ENCODE peak calls at places on chromosomes 3 and 15, in ten cellular contexts. One of them, this sample, is unnamed.

GRCh38 chr3:14317057-14317553 is 85.3 kb upstream of the SLC6A6 start:
- DNase-seq in NAMALWA: no peak
- DNase-seq in activated T-cell treated with anti-CD3 and anti-CD28 coated beads for 48 hours: no peak
- DNase-seq in left cardiac atrium: no peak
- DNase-seq in HuH-7.5: no peak
- DNase-seq in cardiac fibroblast: no peak
- DNase-seq in AG20443: no peak
- DNase-seq in pons: no peak
- DNase-seq in adrenal gland: no peak
- DNase-seq in cerebellum: no peak
- DNase-seq in this sample: no peak

GRCh38 chr15:33587773-33588172 is 277.0 kb downstream of the RYR3 start:
- DNase-seq in left cardiac atrium: no peak
- DNase-seq in HuH-7.5: no peak
- DNase-seq in cerebellum: no peak
- DNase-seq in activated T-cell treated with anti-CD3 and anti-CD28 coated beads for 48 hours: no peak
- DNase-seq in cardiac fibroblast: no peak
- DNase-seq in NAMALWA: no peak
- DNase-seq in AG20443: peak
- DNase-seq in adrenal gland: peak
- DNase-seq in pons: no peak
- DNase-seq in this sample: peak

GRCh38 chr15:60905587-60905986 is 323.5 kb downstream of the RORA start:
- DNase-seq in cerebellum: no peak
- DNase-seq in cardiac fibroblast: no peak
- DNase-seq in pons: no peak
- DNase-seq in HuH-7.5: no peak
- DNase-seq in activated T-cell treated with anti-CD3 and anti-CD28 coated beads for 48 hours: no peak
- DNase-seq in AG20443: no peak
- DNase-seq in adrenal gland: no peak
- DNase-seq in left cardiac atrium: no peak
- DNase-seq in NAMALWA: no peak
- DNase-seq in this sample: no peak

GRCh38 chr3:191356586-191357439 is 26.5 kb upstream of the UTS2B start:
- DNase-seq in adrenal gland: no peak
- DNase-seq in HuH-7.5: no peak
- DNase-seq in NAMALWA: no peak
- DNase-seq in activated T-cell treated with anti-CD3 and anti-CD28 coated beads for 48 hours: no peak
- DNase-seq in cardiac fibroblast: peak
- DNase-seq in cerebellum: no peak
- DNase-seq in left cardiac atrium: peak
- DNase-seq in pons: no peak
- DNase-seq in AG20443: peak
- DNase-seq in this sample: peak

GRCh38 chr3:157151151-157151550 is 8.8 kb downstream of the CCNL1 start:
- DNase-seq in AG20443: no peak
- DNase-seq in activated T-cell treated with anti-CD3 and anti-CD28 coated beads for 48 hours: no peak
- DNase-seq in NAMALWA: no peak
- DNase-seq in left cardiac atrium: no peak
- DNase-seq in cardiac fibroblast: no peak
- DNase-seq in HuH-7.5: no peak
- DNase-seq in cerebellum: no peak
- DNase-seq in pons: no peak
- DNase-seq in adrenal gland: no peak
- DNase-seq in this sample: no peak

GRCh38 chr15:90592144-90592887 is 62.6 kb downstream of the CRTC3 start:
- DNase-seq in HuH-7.5: peak
- DNase-seq in cardiac fibroblast: peak
- DNase-seq in left cardiac atrium: no peak
- DNase-seq in pons: no peak
- DNase-seq in NAMALWA: no peak
- DNase-seq in activated T-cell treated with anti-CD3 and anti-CD28 coated beads for 48 hours: no peak
- DNase-seq in adrenal gland: no peak
- DNase-seq in cerebellum: no peak
- DNase-seq in AG20443: peak
- DNase-seq in this sample: peak

GRCh38 chr3:127997961-127998360 is 54.3 kb upstream of the SEC61A1 start:
- DNase-seq in left cardiac atrium: no peak
- DNase-seq in cardiac fibroblast: no peak
- DNase-seq in NAMALWA: no peak
- DNase-seq in pons: no peak
- DNase-seq in adrenal gland: no peak
- DNase-seq in HuH-7.5: peak
- DNase-seq in cerebellum: no peak
- DNase-seq in activated T-cell treated with anti-CD3 and anti-CD28 coated beads for 48 hours: no peak
- DNase-seq in AG20443: no peak
- DNase-seq in this sample: no peak

GRCh38 chr3:30638685-30639412 is 32.4 kb downstream of the TGFBR2 start:
- DNase-seq in AG20443: no peak
- DNase-seq in HuH-7.5: no peak
- DNase-seq in cerebellum: no peak
- DNase-seq in left cardiac atrium: peak
- DNase-seq in NAMALWA: no peak
- DNase-seq in pons: no peak
- DNase-seq in activated T-cell treated with anti-CD3 and anti-CD28 coated beads for 48 hours: no peak
- DNase-seq in cardiac fibroblast: no peak
- DNase-seq in adrenal gland: no peak
- DNase-seq in this sample: no peak

GRCh38 chr3:49655731-49656285 is 18.3 kb upstream of the APEH start:
- DNase-seq in cerebellum: no peak
- DNase-seq in NAMALWA: no peak
- DNase-seq in HuH-7.5: no peak
- DNase-seq in pons: no peak
- DNase-seq in adrenal gland: no peak
- DNase-seq in AG20443: no peak
- DNase-seq in cardiac fibroblast: no peak
- DNase-seq in activated T-cell treated with anti-CD3 and anti-CD28 coated beads for 48 hours: no peak
- DNase-seq in left cardiac atrium: no peak
- DNase-seq in this sample: no peak

GRCh38 chr3:50316657-50317242 is 5.8 kb downstream of the HYAL2 start:
- DNase-seq in adrenal gland: no peak
- DNase-seq in cardiac fibroblast: peak
- DNase-seq in pons: no peak
- DNase-seq in activated T-cell treated with anti-CD3 and anti-CD28 coated beads for 48 hours: peak
- DNase-seq in HuH-7.5: no peak
- DNase-seq in AG20443: no peak
- DNase-seq in cerebellum: no peak
- DNase-seq in left cardiac atrium: peak
- DNase-seq in NAMALWA: peak
- DNase-seq in this sample: no peak

GRCh38 chr3:4720316-4721075 is 227.3 kb downstream of the ITPR1 start:
- DNase-seq in activated T-cell treated with anti-CD3 and anti-CD28 coated beads for 48 hours: no peak
- DNase-seq in left cardiac atrium: peak
- DNase-seq in cardiac fibroblast: peak
- DNase-seq in cerebellum: peak
- DNase-seq in AG20443: peak
- DNase-seq in pons: peak
- DNase-seq in NAMALWA: no peak
- DNase-seq in adrenal gland: peak
- DNase-seq in HuH-7.5: peak
- DNase-seq in this sample: peak

GRCh38 chr3:99774467-99774866 is 43.2 kb upstream of the CMSS1 start:
- DNase-seq in AG20443: peak
- DNase-seq in cardiac fibroblast: peak
- DNase-seq in activated T-cell treated with anti-CD3 and anti-CD28 coated beads for 48 hours: no peak
- DNase-seq in left cardiac atrium: no peak
- DNase-seq in adrenal gland: no peak
- DNase-seq in pons: no peak
- DNase-seq in NAMALWA: no peak
- DNase-seq in HuH-7.5: no peak
- DNase-seq in cerebellum: no peak
- DNase-seq in this sample: peak

GRCh38 chr15:91151781-91152563 is 51.9 kb downstream of the SV2B start:
- DNase-seq in adrenal gland: no peak
- DNase-seq in activated T-cell treated with anti-CD3 and anti-CD28 coated beads for 48 hours: no peak
- DNase-seq in NAMALWA: no peak
- DNase-seq in cerebellum: no peak
- DNase-seq in left cardiac atrium: no peak
- DNase-seq in HuH-7.5: no peak
- DNase-seq in AG20443: no peak
- DNase-seq in cardiac fibroblast: no peak
- DNase-seq in pons: no peak
- DNase-seq in this sample: no peak

GRCh38 chr3:20108869-20109268 is 68.6 kb downstream of the KAT2B start:
- DNase-seq in activated T-cell treated with anti-CD3 and anti-CD28 coated beads for 48 hours: no peak
- DNase-seq in cerebellum: no peak
- DNase-seq in AG20443: no peak
- DNase-seq in cardiac fibroblast: no peak
- DNase-seq in pons: no peak
- DNase-seq in NAMALWA: no peak
- DNase-seq in left cardiac atrium: no peak
- DNase-seq in HuH-7.5: no peak
- DNase-seq in adrenal gland: no peak
- DNase-seq in this sample: no peak

GRCh38 chr15:77819271-77819806 is 186.6 kb upstream of the LINGO1 start:
- DNase-seq in left cardiac atrium: no peak
- DNase-seq in AG20443: peak
- DNase-seq in adrenal gland: no peak
- DNase-seq in HuH-7.5: no peak
- DNase-seq in cerebellum: peak
- DNase-seq in pons: no peak
- DNase-seq in activated T-cell treated with anti-CD3 and anti-CD28 coated beads for 48 hours: no peak
- DNase-seq in cardiac fibroblast: no peak
- DNase-seq in NAMALWA: no peak
- DNase-seq in this sample: peak

GRCh38 chr3:116442331-116443021 is 2.8 kb downstream of the LSAMP start:
- DNase-seq in pons: peak
- DNase-seq in left cardiac atrium: no peak
- DNase-seq in HuH-7.5: no peak
- DNase-seq in NAMALWA: no peak
- DNase-seq in AG20443: no peak
- DNase-seq in cardiac fibroblast: no peak
- DNase-seq in cerebellum: peak
- DNase-seq in activated T-cell treated with anti-CD3 and anti-CD28 coated beads for 48 hours: no peak
- DNase-seq in adrenal gland: no peak
- DNase-seq in this sample: no peak

GRCh38 chr3:136305879-136306278 is 55.7 kb downstream of the PCCB start:
- DNase-seq in HuH-7.5: no peak
- DNase-seq in adrenal gland: no peak
- DNase-seq in cerebellum: no peak
- DNase-seq in AG20443: no peak
- DNase-seq in NAMALWA: peak
- DNase-seq in cardiac fibroblast: peak
- DNase-seq in activated T-cell treated with anti-CD3 and anti-CD28 coated beads for 48 hours: no peak
- DNase-seq in left cardiac atrium: no peak
- DNase-seq in pons: no peak
- DNase-seq in this sample: no peak

GRCh38 chr15:80106051-80106450 is 46.6 kb downstream of the ZFAND6 start:
- DNase-seq in cardiac fibroblast: peak
- DNase-seq in HuH-7.5: no peak
- DNase-seq in adrenal gland: no peak
- DNase-seq in AG20443: peak
- DNase-seq in activated T-cell treated with anti-CD3 and anti-CD28 coated beads for 48 hours: no peak
- DNase-seq in NAMALWA: no peak
- DNase-seq in pons: no peak
- DNase-seq in cerebellum: no peak
- DNase-seq in left cardiac atrium: no peak
- DNase-seq in this sample: peak

GRCh38 chr3:138898301-138898700 is 48.6 kb downstream of the FOXL2 start:
- DNase-seq in cerebellum: no peak
- DNase-seq in NAMALWA: no peak
- DNase-seq in left cardiac atrium: no peak
- DNase-seq in adrenal gland: no peak
- DNase-seq in AG20443: peak
- DNase-seq in cardiac fibroblast: peak
- DNase-seq in pons: no peak
- DNase-seq in HuH-7.5: no peak
- DNase-seq in activated T-cell treated with anti-CD3 and anti-CD28 coated beads for 48 hours: no peak
- DNase-seq in this sample: peak

GRCh38 chr15:47715856-47716445 is 1.4 kb upstream of the SEMA6D start:
- DNase-seq in NAMALWA: no peak
- DNase-seq in left cardiac atrium: peak
- DNase-seq in cerebellum: peak
- DNase-seq in adrenal gland: no peak
- DNase-seq in pons: peak
- DNase-seq in AG20443: peak
- DNase-seq in cardiac fibroblast: peak
- DNase-seq in activated T-cell treated with anti-CD3 and anti-CD28 coated beads for 48 hours: no peak
- DNase-seq in HuH-7.5: no peak
- DNase-seq in this sample: no peak

GRCh38 chr3:187987919-187988318 is 166.0 kb upstream of the LPP start:
- DNase-seq in HuH-7.5: no peak
- DNase-seq in NAMALWA: no peak
- DNase-seq in adrenal gland: no peak
- DNase-seq in cardiac fibroblast: no peak
- DNase-seq in left cardiac atrium: no peak
- DNase-seq in pons: no peak
- DNase-seq in AG20443: no peak
- DNase-seq in activated T-cell treated with anti-CD3 and anti-CD28 coated beads for 48 hours: peak
- DNase-seq in cerebellum: no peak
- DNase-seq in this sample: no peak

GRCh38 chr15:63134245-63134644 is 12.6 kb downstream of the LACTB start:
- DNase-seq in left cardiac atrium: no peak
- DNase-seq in AG20443: no peak
- DNase-seq in pons: no peak
- DNase-seq in NAMALWA: no peak
- DNase-seq in adrenal gland: no peak
- DNase-seq in cardiac fibroblast: peak
- DNase-seq in activated T-cell treated with anti-CD3 and anti-CD28 coated beads for 48 hours: no peak
- DNase-seq in HuH-7.5: no peak
- DNase-seq in cerebellum: no peak
- DNase-seq in this sample: no peak

GRCh38 chr15:34206016-34206415 is 3.9 kb downstream of the KATNBL1 start:
- DNase-seq in left cardiac atrium: no peak
- DNase-seq in adrenal gland: no peak
- DNase-seq in activated T-cell treated with anti-CD3 and anti-CD28 coated beads for 48 hours: no peak
- DNase-seq in AG20443: no peak
- DNase-seq in pons: no peak
- DNase-seq in NAMALWA: no peak
- DNase-seq in HuH-7.5: no peak
- DNase-seq in cerebellum: no peak
- DNase-seq in cardiac fibroblast: peak
- DNase-seq in this sample: no peak

GRCh38 chr15:60471314-60471713 is 7.6 kb downstream of the ICE2 start:
- DNase-seq in cardiac fibroblast: no peak
- DNase-seq in AG20443: no peak
- DNase-seq in NAMALWA: no peak
- DNase-seq in cerebellum: no peak
- DNase-seq in HuH-7.5: no peak
- DNase-seq in pons: no peak
- DNase-seq in adrenal gland: no peak
- DNase-seq in left cardiac atrium: no peak
- DNase-seq in activated T-cell treated with anti-CD3 and anti-CD28 coated beads for 48 hours: no peak
- DNase-seq in this sample: no peak

GRCh38 chr15:76217029-76217866 is 94.0 kb downstream of the ETFA start:
- DNase-seq in left cardiac atrium: no peak
- DNase-seq in NAMALWA: no peak
- DNase-seq in cerebellum: no peak
- DNase-seq in HuH-7.5: no peak
- DNase-seq in cardiac fibroblast: peak
- DNase-seq in activated T-cell treated with anti-CD3 and anti-CD28 coated beads for 48 hours: no peak
- DNase-seq in adrenal gland: no peak
- DNase-seq in pons: no peak
- DNase-seq in AG20443: no peak
- DNase-seq in this sample: no peak

GRCh38 chr3:87167634-87168456 is 59.3 kb upstream of the CHMP2B start:
- DNase-seq in cardiac fibroblast: peak
- DNase-seq in adrenal gland: peak
- DNase-seq in left cardiac atrium: no peak
- DNase-seq in HuH-7.5: no peak
- DNase-seq in pons: peak
- DNase-seq in activated T-cell treated with anti-CD3 and anti-CD28 coated beads for 48 hours: no peak
- DNase-seq in NAMALWA: peak
- DNase-seq in cerebellum: peak
- DNase-seq in AG20443: peak
- DNase-seq in this sample: peak

GRCh38 chr15:62603757-62604156 is 438.7 kb upstream of the C2CD4B start:
- DNase-seq in NAMALWA: no peak
- DNase-seq in left cardiac atrium: no peak
- DNase-seq in cardiac fibroblast: peak
- DNase-seq in AG20443: peak
- DNase-seq in HuH-7.5: peak
- DNase-seq in cerebellum: no peak
- DNase-seq in adrenal gland: no peak
- DNase-seq in pons: no peak
- DNase-seq in activated T-cell treated with anti-CD3 and anti-CD28 coated beads for 48 hours: no peak
- DNase-seq in this sample: peak

GRCh38 chr15:69609176-69609575 is 156.6 kb downstream of the RPLP1 start:
- DNase-seq in AG20443: peak
- DNase-seq in NAMALWA: no peak
- DNase-seq in activated T-cell treated with anti-CD3 and anti-CD28 coated beads for 48 hours: no peak
- DNase-seq in HuH-7.5: no peak
- DNase-seq in cerebellum: no peak
- DNase-seq in pons: no peak
- DNase-seq in left cardiac atrium: no peak
- DNase-seq in adrenal gland: peak
- DNase-seq in cardiac fibroblast: peak
- DNase-seq in this sample: no peak

This sample was measured in GM03348.